ENCODE peak calls at places on chromosomes 16 and 17, in seven cellular contexts. One of them, this sample, is unnamed.

GRCh38 chr17:43645765-43646481 is 15.8 kb downstream of the MEOX1 start:
- DNase-seq in HL-60: no peak
- DNase-seq in fibroblast of pulmonary artery: peak; percentile 74
- DNase-seq in heart right ventricle: peak; percentile 86
- DNase-seq in AG10803: peak; percentile 49
- DNase-seq in endodermal cell: peak; percentile 89
- DNase-seq in sigmoid colon: peak; percentile 88
- DNase-seq in this sample: peak; percentile 42

GRCh38 chr17:37430051-37430591 is 23.4 kb downstream of the TADA2A start:
- DNase-seq in HL-60: no peak
- DNase-seq in heart right ventricle: no peak
- DNase-seq in fibroblast of pulmonary artery: peak; percentile 39
- DNase-seq in sigmoid colon: no peak
- DNase-seq in AG10803: peak; percentile 67
- DNase-seq in endodermal cell: no peak
- DNase-seq in this sample: peak; percentile 50

GRCh38 chr17:73643012-73643845 is 1.0 kb downstream of the SDK2 start:
- DNase-seq in AG10803: no peak
- DNase-seq in HL-60: peak; percentile 35
- DNase-seq in heart right ventricle: no peak
- DNase-seq in sigmoid colon: no peak
- DNase-seq in fibroblast of pulmonary artery: no peak
- DNase-seq in endodermal cell: peak; percentile 90
- DNase-seq in this sample: no peak

GRCh38 chr17:41308918-41309359 is at the start of gene KRTAP16-1:
- DNase-seq in HL-60: no peak
- DNase-seq in fibroblast of pulmonary artery: no peak
- DNase-seq in sigmoid colon: no peak
- DNase-seq in AG10803: no peak
- DNase-seq in heart right ventricle: no peak
- DNase-seq in endodermal cell: no peak
- DNase-seq in this sample: no peak

GRCh38 chr17:36611345-36612072 is 10.1 kb downstream of the MRM1 start:
- DNase-seq in HL-60: no peak
- DNase-seq in heart right ventricle: no peak
- DNase-seq in fibroblast of pulmonary artery: peak; percentile 76
- DNase-seq in sigmoid colon: no peak
- DNase-seq in AG10803: peak; percentile 61
- DNase-seq in endodermal cell: no peak
- DNase-seq in this sample: peak; percentile 90

GRCh38 chr17:42673885-42674754 is 2.7 kb downstream of the PLEKHH3 start:
- DNase-seq in AG10803: peak; percentile 56
- DNase-seq in HL-60: no peak
- DNase-seq in endodermal cell: peak; percentile 93
- DNase-seq in fibroblast of pulmonary artery: peak; percentile 77
- DNase-seq in heart right ventricle: peak; percentile 82
- DNase-seq in sigmoid colon: peak; percentile 89
- DNase-seq in this sample: peak; percentile 85

GRCh38 chr16:85172465-85173071 is 60.3 kb upstream of the CIBAR2 start:
- DNase-seq in endodermal cell: peak; percentile 86
- DNase-seq in AG10803: peak; percentile 54
- DNase-seq in heart right ventricle: no peak
- DNase-seq in fibroblast of pulmonary artery: peak; percentile 35
- DNase-seq in HL-60: peak; percentile 36
- DNase-seq in sigmoid colon: no peak
- DNase-seq in this sample: no peak

GRCh38 chr17:19318611-19319010 is 43.9 kb downstream of the B9D1 start:
- DNase-seq in endodermal cell: peak; percentile 35
- DNase-seq in HL-60: no peak
- DNase-seq in AG10803: no peak
- DNase-seq in heart right ventricle: no peak
- DNase-seq in fibroblast of pulmonary artery: no peak
- DNase-seq in sigmoid colon: peak; percentile 38
- DNase-seq in this sample: no peak

GRCh38 chr17:77286641-77287431 is 146.1 kb downstream of the SEC14L1 start:
- DNase-seq in sigmoid colon: peak; percentile 87
- DNase-seq in endodermal cell: no peak
- DNase-seq in fibroblast of pulmonary artery: peak; percentile 80
- DNase-seq in AG10803: peak; percentile 20
- DNase-seq in HL-60: no peak
- DNase-seq in heart right ventricle: peak; percentile 49
- DNase-seq in this sample: peak; percentile 55

GRCh38 chr16:64626771-64627170 is 495.1 kb downstream of the CDH11 start:
- DNase-seq in AG10803: peak; percentile 33
- DNase-seq in HL-60: no peak
- DNase-seq in heart right ventricle: no peak
- DNase-seq in fibroblast of pulmonary artery: no peak
- DNase-seq in endodermal cell: no peak
- DNase-seq in sigmoid colon: no peak
- DNase-seq in this sample: peak; percentile 13

GRCh38 chr17:29115906-29116651 is 64.1 kb downstream of the MYO18A start:
- DNase-seq in heart right ventricle: no peak
- DNase-seq in fibroblast of pulmonary artery: peak; percentile 58
- DNase-seq in sigmoid colon: no peak
- DNase-seq in HL-60: peak; percentile 63
- DNase-seq in AG10803: peak; percentile 46
- DNase-seq in endodermal cell: peak; percentile 93
- DNase-seq in this sample: peak; percentile 63

DNA sequence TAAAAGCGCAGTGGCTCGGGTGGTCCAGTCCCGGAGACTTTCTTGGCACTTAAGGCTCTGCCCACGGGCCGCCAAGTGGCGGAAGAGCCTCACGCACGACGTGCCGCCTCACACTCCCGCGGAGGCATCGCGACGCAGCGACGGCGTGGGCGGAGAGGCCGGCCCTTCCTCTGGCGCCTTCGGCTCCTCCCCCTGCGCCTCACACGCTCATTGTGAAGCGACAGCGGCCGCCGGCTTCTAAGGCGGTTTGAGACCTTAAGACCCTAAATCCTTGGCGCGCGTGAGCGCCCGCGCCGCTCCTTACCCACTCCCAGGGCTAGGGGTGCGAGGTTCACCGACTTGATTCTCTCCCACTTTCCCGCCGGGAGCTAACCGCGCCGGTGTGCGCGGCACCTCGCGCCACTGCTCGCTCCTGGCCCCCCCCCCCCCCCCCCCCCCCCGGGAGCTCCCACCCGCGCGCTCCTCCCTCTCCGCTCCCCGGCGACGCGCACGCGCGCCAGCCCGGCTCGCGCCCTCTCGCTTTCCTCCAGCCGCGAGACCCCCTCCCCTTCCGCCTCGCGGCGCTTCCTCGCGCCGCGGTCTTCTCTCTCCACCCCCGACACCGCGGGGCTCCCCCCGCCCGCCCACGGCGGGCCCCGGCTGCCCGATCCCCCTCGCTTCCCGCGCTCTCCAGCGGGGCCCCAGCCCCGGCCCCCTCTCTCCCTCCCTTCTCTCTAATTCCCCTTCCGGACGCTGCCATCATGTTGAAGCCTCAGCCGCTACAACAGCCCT is at the start of gene ATXN2L:
- DNase-seq in HL-60: peak; percentile 93
- DNase-seq in heart right ventricle: peak; percentile 95
- DNase-seq in fibroblast of pulmonary artery: peak; percentile 98
- DNase-seq in AG10803: peak; percentile 97
- DNase-seq in sigmoid colon: peak; percentile 96
- DNase-seq in endodermal cell: peak; percentile 94
- DNase-seq in this sample: peak; percentile 98
- TF ChIP-seq CTCF in HL-60: no peak
- TF ChIP-seq CTCF in heart right ventricle: peak; percentile 14
- TF ChIP-seq CTCF in fibroblast of pulmonary artery: no peak
- TF ChIP-seq CTCF in AG10803: no peak
- TF ChIP-seq CTCF in sigmoid colon: no peak
- TF ChIP-seq CTCF in endodermal cell: no peak
- TF ChIP-seq CTCF in this sample: no peak

DNA sequence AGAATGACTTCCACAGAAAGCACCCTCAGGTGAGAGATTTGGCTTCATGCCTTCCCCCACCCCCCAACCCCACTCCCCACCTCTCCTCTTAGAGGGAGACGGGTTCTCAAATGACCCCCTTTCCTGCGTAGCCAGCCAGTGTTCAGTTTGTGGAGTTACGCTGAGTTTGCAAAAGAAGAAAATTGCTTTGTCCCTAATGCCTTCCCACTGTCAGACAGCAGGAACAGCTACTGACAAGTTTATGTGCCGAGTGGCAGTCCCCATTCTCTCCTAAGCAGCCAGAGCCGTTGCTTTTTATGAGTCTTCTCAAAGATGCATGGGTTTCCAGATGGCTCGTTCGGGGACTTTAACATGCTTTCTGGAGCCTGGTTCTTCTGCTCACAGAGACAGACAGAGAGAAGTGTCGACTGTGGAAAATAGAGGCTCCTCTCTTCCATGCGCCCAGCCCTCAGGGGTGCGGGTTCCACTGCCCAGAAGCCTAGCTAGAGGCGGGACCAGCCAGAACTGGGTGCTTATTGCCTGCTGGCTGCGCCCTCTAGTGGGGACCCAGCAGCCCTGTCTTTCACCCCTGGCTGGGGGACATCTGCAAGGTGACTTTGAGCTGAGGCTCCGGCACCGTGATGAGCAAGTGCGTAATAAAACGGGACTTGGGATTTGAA is 73.4 kb downstream of the CCDC182 start:
- DNase-seq in HL-60: peak; percentile 81
- DNase-seq in fibroblast of pulmonary artery: peak; percentile 78
- DNase-seq in heart right ventricle: peak; percentile 81
- DNase-seq in endodermal cell: peak; percentile 97
- DNase-seq in sigmoid colon: peak; percentile 89
- DNase-seq in AG10803: peak; percentile 74
- DNase-seq in this sample: peak; percentile 81
- TF ChIP-seq CTCF in HL-60: peak; percentile 90
- TF ChIP-seq CTCF in fibroblast of pulmonary artery: peak; percentile 96
- TF ChIP-seq CTCF in heart right ventricle: peak; percentile 97
- TF ChIP-seq CTCF in endodermal cell: peak; percentile 99
- TF ChIP-seq CTCF in sigmoid colon: peak; percentile 87
- TF ChIP-seq CTCF in AG10803: peak; percentile 94
- TF ChIP-seq CTCF in this sample: peak; percentile 99

GRCh38 chr16:62256406-62256805 is 220.2 kb upstream of the CDH8 start:
- DNase-seq in AG10803: no peak
- DNase-seq in sigmoid colon: no peak
- DNase-seq in endodermal cell: no peak
- DNase-seq in fibroblast of pulmonary artery: no peak
- DNase-seq in heart right ventricle: no peak
- DNase-seq in HL-60: no peak
- DNase-seq in this sample: peak; percentile 0
- TF ChIP-seq CTCF in AG10803: no peak
- TF ChIP-seq CTCF in sigmoid colon: no peak
- TF ChIP-seq CTCF in endodermal cell: peak; percentile 82
- TF ChIP-seq CTCF in fibroblast of pulmonary artery: no peak
- TF ChIP-seq CTCF in heart right ventricle: no peak
- TF ChIP-seq CTCF in HL-60: no peak
- TF ChIP-seq CTCF in this sample: no peak

DNA sequence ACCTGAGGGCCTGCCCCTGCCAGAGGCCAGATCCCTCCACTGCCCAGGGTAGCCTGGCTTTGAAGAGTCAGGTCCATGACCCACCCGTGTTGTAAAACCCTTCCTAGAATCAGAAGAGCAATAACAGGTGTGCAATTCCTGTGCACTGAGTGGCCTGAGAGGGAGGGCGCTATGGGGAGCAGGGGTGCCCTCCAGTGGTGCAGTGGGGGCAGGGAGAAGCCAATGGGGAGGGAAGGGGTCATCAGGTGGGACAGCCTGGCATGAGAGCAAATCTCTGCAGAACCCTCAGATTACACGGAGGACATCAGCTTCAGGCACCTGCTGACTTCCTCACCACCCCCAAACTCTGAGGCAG is 72.9 kb upstream of the ZNF469 start:
- DNase-seq in sigmoid colon: no peak
- DNase-seq in heart right ventricle: no peak
- DNase-seq in fibroblast of pulmonary artery: no peak
- DNase-seq in HL-60: no peak
- DNase-seq in endodermal cell: no peak
- DNase-seq in AG10803: no peak
- DNase-seq in this sample: no peak
- TF ChIP-seq CTCF in sigmoid colon: no peak
- TF ChIP-seq CTCF in heart right ventricle: peak; percentile 18
- TF ChIP-seq CTCF in fibroblast of pulmonary artery: no peak
- TF ChIP-seq CTCF in HL-60: no peak
- TF ChIP-seq CTCF in endodermal cell: peak; percentile 31
- TF ChIP-seq CTCF in AG10803: no peak
- TF ChIP-seq CTCF in this sample: peak; percentile 28